ENCODE peak calls at places on chromosome 20, in nine cellular contexts. One of them, this sample, is unnamed.

GRCh38 chr20:33211817-33212424 is 5.2 kb upstream of the BPIFA3 start:
- DNase-seq in NCI-H510A: peak
- DNase-seq in GM19239: peak
- DNase-seq in GOT3: no peak
- DNase-seq in amniotic epithelial cell: peak
- DNase-seq in SK-N-SH: peak
- DNase-seq in GF-D8: no peak
- DNase-seq in hepatocyte: peak
- DNase-seq in tibial artery: peak
- DNase-seq in this sample: peak

GRCh38 chr20:10137533-10137932 is 81.1 kb upstream of the SNAP25 start:
- DNase-seq in GM19239: no peak
- DNase-seq in GF-D8: no peak
- DNase-seq in GOT3: no peak
- DNase-seq in hepatocyte: no peak
- DNase-seq in NCI-H510A: no peak
- DNase-seq in tibial artery: no peak
- DNase-seq in amniotic epithelial cell: no peak
- DNase-seq in SK-N-SH: no peak
- DNase-seq in this sample: no peak

GRCh38 chr20:10716855-10717254 is 43.1 kb upstream of the JAG1 start:
- DNase-seq in NCI-H510A: no peak
- DNase-seq in amniotic epithelial cell: no peak
- DNase-seq in SK-N-SH: no peak
- DNase-seq in GF-D8: no peak
- DNase-seq in tibial artery: no peak
- DNase-seq in GM19239: no peak
- DNase-seq in hepatocyte: no peak
- DNase-seq in GOT3: no peak
- DNase-seq in this sample: no peak

GRCh38 chr20:10492065-10492464 is 57.0 kb downstream of the SLX4IP start:
- DNase-seq in amniotic epithelial cell: peak
- DNase-seq in hepatocyte: no peak
- DNase-seq in GOT3: no peak
- DNase-seq in tibial artery: no peak
- DNase-seq in GF-D8: peak
- DNase-seq in SK-N-SH: no peak
- DNase-seq in NCI-H510A: no peak
- DNase-seq in GM19239: no peak
- DNase-seq in this sample: peak

GRCh38 chr20:25005220-25005619 is 12.7 kb upstream of the APMAP start:
- DNase-seq in NCI-H510A: no peak
- DNase-seq in GF-D8: no peak
- DNase-seq in tibial artery: peak
- DNase-seq in hepatocyte: no peak
- DNase-seq in amniotic epithelial cell: no peak
- DNase-seq in GOT3: no peak
- DNase-seq in SK-N-SH: no peak
- DNase-seq in GM19239: no peak
- DNase-seq in this sample: no peak

GRCh38 chr20:59020938-59021551 is 1.8 kb downstream of the TUBB1 start:
- DNase-seq in GOT3: no peak
- DNase-seq in amniotic epithelial cell: peak
- DNase-seq in hepatocyte: no peak
- DNase-seq in NCI-H510A: no peak
- DNase-seq in GM19239: no peak
- DNase-seq in GF-D8: no peak
- DNase-seq in SK-N-SH: no peak
- DNase-seq in tibial artery: no peak
- DNase-seq in this sample: no peak

GRCh38 chr20:49276895-49277785 is 717 bp downstream of the ZNFX1 start:
- DNase-seq in amniotic epithelial cell: no peak
- DNase-seq in GOT3: no peak
- DNase-seq in GM19239: no peak
- DNase-seq in hepatocyte: peak
- DNase-seq in NCI-H510A: no peak
- DNase-seq in GF-D8: no peak
- DNase-seq in SK-N-SH: peak
- DNase-seq in tibial artery: peak
- DNase-seq in this sample: no peak

GRCh38 chr20:59078231-59078630 is 35.6 kb upstream of the PRELID3B start:
- DNase-seq in GF-D8: no peak
- DNase-seq in NCI-H510A: no peak
- DNase-seq in GOT3: no peak
- DNase-seq in GM19239: no peak
- DNase-seq in SK-N-SH: no peak
- DNase-seq in amniotic epithelial cell: no peak
- DNase-seq in tibial artery: no peak
- DNase-seq in hepatocyte: no peak
- DNase-seq in this sample: peak

GRCh38 chr20:51014797-51015722 is 7.8 kb downstream of the KCNG1 start:
- DNase-seq in tibial artery: no peak
- DNase-seq in SK-N-SH: peak
- DNase-seq in GM19239: peak
- DNase-seq in GF-D8: no peak
- DNase-seq in hepatocyte: peak
- DNase-seq in NCI-H510A: no peak
- DNase-seq in GOT3: no peak
- DNase-seq in amniotic epithelial cell: peak
- DNase-seq in this sample: no peak

GRCh38 chr20:12821249-12821648 is 187.5 kb upstream of the SPTLC3 start:
- DNase-seq in NCI-H510A: no peak
- DNase-seq in GF-D8: no peak
- DNase-seq in GM19239: no peak
- DNase-seq in GOT3: no peak
- DNase-seq in SK-N-SH: no peak
- DNase-seq in hepatocyte: no peak
- DNase-seq in amniotic epithelial cell: no peak
- DNase-seq in tibial artery: no peak
- DNase-seq in this sample: no peak

GRCh38 chr20:61745397-61746146 is 320.1 kb downstream of the TAF4 start:
- DNase-seq in amniotic epithelial cell: no peak
- DNase-seq in hepatocyte: no peak
- DNase-seq in GOT3: no peak
- DNase-seq in GM19239: no peak
- DNase-seq in tibial artery: no peak
- DNase-seq in SK-N-SH: no peak
- DNase-seq in NCI-H510A: no peak
- DNase-seq in GF-D8: no peak
- DNase-seq in this sample: no peak

GRCh38 chr20:8130840-8131526 is 1.1 kb upstream of the PLCB1 start:
- DNase-seq in amniotic epithelial cell: no peak
- DNase-seq in GF-D8: no peak
- DNase-seq in tibial artery: no peak
- DNase-seq in SK-N-SH: no peak
- DNase-seq in hepatocyte: no peak
- DNase-seq in GM19239: no peak
- DNase-seq in GOT3: no peak
- DNase-seq in NCI-H510A: no peak
- DNase-seq in this sample: no peak

GRCh38 chr20:31587545-31588389 is 17.3 kb upstream of the ID1 start:
- DNase-seq in hepatocyte: peak
- DNase-seq in NCI-H510A: no peak
- DNase-seq in tibial artery: peak
- DNase-seq in GM19239: no peak
- DNase-seq in GF-D8: no peak
- DNase-seq in amniotic epithelial cell: no peak
- DNase-seq in SK-N-SH: peak
- DNase-seq in GOT3: no peak
- DNase-seq in this sample: peak

GRCh38 chr20:60013296-60014142 is 55.3 kb downstream of the CDH26 start:
- DNase-seq in SK-N-SH: no peak
- DNase-seq in GF-D8: no peak
- DNase-seq in amniotic epithelial cell: no peak
- DNase-seq in GOT3: no peak
- DNase-seq in NCI-H510A: no peak
- DNase-seq in hepatocyte: no peak
- DNase-seq in tibial artery: no peak
- DNase-seq in GM19239: no peak
- DNase-seq in this sample: no peak

GRCh38 chr20:11302436-11302835 is 615.3 kb upstream of the BTBD3 start:
- DNase-seq in SK-N-SH: no peak
- DNase-seq in GOT3: no peak
- DNase-seq in GM19239: no peak
- DNase-seq in GF-D8: no peak
- DNase-seq in tibial artery: no peak
- DNase-seq in hepatocyte: no peak
- DNase-seq in amniotic epithelial cell: peak
- DNase-seq in NCI-H510A: no peak
- DNase-seq in this sample: no peak

GRCh38 chr20:38298768-38299288 is 5.1 kb upstream of the BPI start:
- DNase-seq in GM19239: no peak
- DNase-seq in amniotic epithelial cell: peak
- DNase-seq in GF-D8: peak
- DNase-seq in GOT3: no peak
- DNase-seq in hepatocyte: peak
- DNase-seq in SK-N-SH: peak
- DNase-seq in NCI-H510A: no peak
- DNase-seq in tibial artery: peak
- DNase-seq in this sample: peak

GRCh38 chr20:19697415-19697814 is 60.6 kb upstream of the RIN2 start:
- DNase-seq in GOT3: no peak
- DNase-seq in SK-N-SH: no peak
- DNase-seq in GF-D8: no peak
- DNase-seq in NCI-H510A: no peak
- DNase-seq in tibial artery: no peak
- DNase-seq in amniotic epithelial cell: no peak
- DNase-seq in hepatocyte: no peak
- DNase-seq in GM19239: no peak
- DNase-seq in this sample: no peak

This sample was measured in MV-4-11.